ENCODE peak calls at places on chromosomes 16 and 17, in seven cellular contexts. A, C, W, Q, N, P and B are unnamed samples.

GRCh38 chr17:82915010-82915696 is 75.3 kb upstream of the ZNF750 start:
- DNase-seq in A (no peak), C (no peak), W (no peak), Q (no peak), N (no peak), P (no peak), B (no peak)

GRCh38 chr17:6471531-6472465 is 27.5 kb downstream of the PIMREG start:
- DNase-seq in A (no peak), C (no peak), W (no peak), Q (peak), N (no peak), P (peak), B (peak)

GRCh38 chr17:79645777-79646088 is 34.9 kb upstream of the RBFOX3 start:
- DNase-seq in A (no peak), C (no peak), W (no peak), Q (no peak), N (no peak), P (no peak), B (no peak)

GRCh38 chr16:30428055-30428454 is 1.8 kb downstream of the DCTPP1 start:
- DNase-seq in A (no peak), C (no peak), W (no peak), Q (no peak), N (no peak), P (no peak), B (no peak)

GRCh38 chr17:36463916-36464764 is 22.3 kb upstream of the ZNHIT3 start:
- DNase-seq in A (no peak), C (peak), W (peak), Q (peak), N (no peak), P (peak), B (peak)

GRCh38 chr17:27239046-27239445 is 54.9 kb upstream of the WSB1 start:
- DNase-seq in A (no peak), C (peak), W (peak), Q (no peak), N (no peak), P (no peak), B (no peak)

GRCh38 chr17:77882481-77883212 is 75.9 kb upstream of the TNRC6C start:
- DNase-seq in A (no peak), C (peak), W (peak), Q (peak), N (peak), P (peak), B (peak)

GRCh38 chr17:3799181-3799627 is 1.8 kb downstream of the ITGAE start:
- DNase-seq in A (no peak), C (no peak), W (no peak), Q (no peak), N (no peak), P (no peak), B (no peak)

GRCh38 chr17:1945621-1946020 is 79.5 kb downstream of the RTN4RL1 start:
- DNase-seq in A (no peak), C (no peak), W (no peak), Q (no peak), N (no peak), P (no peak), B (no peak)

GRCh38 chr17:34389343-34389742 is 26.3 kb upstream of the CCL1 start:
- DNase-seq in A (no peak), C (no peak), W (no peak), Q (no peak), N (no peak), P (no peak), B (no peak)

GRCh38 chr16:83212301-83212841 is 585.6 kb downstream of the CDH13 start:
- DNase-seq in A (no peak), C (no peak), W (no peak), Q (no peak), N (no peak), P (no peak), B (peak)